ENCODE peak calls at places on chromosomes 13 and 19, in ten cellular contexts. X is mesendoderm, M is fibroblast of lung, B is uterus, I is hepatocyte, C is lung, D is thoracic aorta, Q is body of pancreas, A is neural progenitor cell, K is dorsolateral prefrontal cortex. P is an unnamed sample. For H3K27me3, the result is how much of the 10 kb centered on the place peaks cover.

GRCh38 chr19:3210347-3211017 is 14.0 kb upstream of the CELF5 start:
- DNase-seq in A (peak), Q (peak), M (peak), D (no peak), I (peak), X (peak), C (peak), B (peak), K (no peak), P (peak)

GRCh38 chr13:50783940-50784339 is 59.6 kb downstream of the DLEU7 start:
- DNase-seq in A (no peak), C (no peak), Q (no peak), M (no peak), B (no peak), K (no peak), D (no peak), X (no peak), I (no peak), P (no peak)

GRCh38 chr13:42478531-42479156 is 95.3 kb upstream of the TNFSF11 start:
- DNase-seq in K (no peak), M (peak), Q (no peak), C (no peak), I (peak), B (no peak), D (no peak), A (peak), X (peak), P (no peak)

GRCh38 chr19:45955905-45956608 is 17.6 kb downstream of the NOVA2 start:
- DNase-seq in D (no peak), C (peak), B (peak), A (no peak), I (no peak), X (peak), Q (peak), K (peak), M (no peak), P (no peak)

GRCh38 chr19:38666662-38667448 is 19.4 kb downstream of the ACTN4 start:
- DNase-seq in I (peak), X (peak), B (no peak), K (no peak), Q (peak), A (peak), M (peak), D (no peak), C (no peak), P (peak)

GRCh38 chr13:49683489-49683888 is 7.8 kb downstream of the EBPL start:
- DNase-seq in C (no peak), K (no peak), B (no peak), Q (no peak), A (no peak), I (no peak), D (no peak), M (no peak), X (no peak), P (no peak)

GRCh38 chr13:74118328-74118727 is 15.9 kb downstream of the KLF12 start:
- DNase-seq in K (no peak), B (no peak), I (no peak), Q (no peak), M (no peak), X (no peak), D (no peak), C (no peak), A (no peak), P (no peak)

GRCh38 chr13:43036386-43037220 is 13.2 kb downstream of the DNAJC15 start:
- DNase-seq in B (peak), Q (peak), K (no peak), M (peak), X (peak), I (no peak), C (no peak), D (no peak), A (no peak), P (no peak)

GRCh38 chr19:50549927-50550593 is 18.2 kb downstream of the LRRC4B start:
- DNase-seq in Q (no peak), A (no peak), K (no peak), M (no peak), C (no peak), D (no peak), X (no peak), I (no peak), B (no peak), P (no peak)

GRCh38 chr19:2248136-2249009 is 750 bp upstream of the AMH start:
- DNase-seq in D (no peak), A (no peak), K (no peak), I (no peak), B (no peak), X (no peak), C (no peak), Q (no peak), M (no peak), P (no peak)

GRCh38 chr19:480016-480855 is 16.1 kb upstream of the MADCAM1 start:
- DNase-seq in X (peak), Q (peak), D (peak), M (peak), K (peak), I (peak), B (peak), A (peak), C (peak), P (no peak)

DNA sequence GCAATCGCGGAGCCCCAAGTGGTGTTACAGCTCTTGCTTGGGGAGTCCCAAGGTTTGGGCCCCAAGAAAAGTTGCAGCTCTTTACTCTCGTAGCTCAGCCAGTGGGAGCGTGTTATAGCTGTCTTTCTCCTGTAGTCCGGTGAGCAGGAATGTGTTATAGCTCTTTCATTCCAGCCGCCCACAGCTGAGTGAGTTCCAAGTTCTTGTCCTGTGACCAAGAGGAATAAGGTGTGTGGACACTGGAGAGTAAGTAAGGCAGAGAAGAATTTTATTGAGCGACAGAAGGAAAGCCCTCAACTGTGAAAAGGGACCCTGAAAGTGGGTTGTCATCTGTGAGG is 1226.8 kb downstream of the SLITRK1 start:
- DNase-seq in B (no peak), D (no peak), C (no peak), Q (no peak), X (no peak), K (no peak), I (no peak), M (no peak), A (no peak), P (no peak)
- H3K27me3 ChIP-seq in B (under half), D (under half), C (under half), Q (under half), X (under half), K (under half), I (under half), M (under half), A (under half), P (under half)

GRCh38 chr13:33224686-33225085 is 60.9 kb downstream of the STARD13 start:
- DNase-seq in C (no peak), D (no peak), A (no peak), M (peak), B (no peak), I (no peak), X (no peak), K (no peak), Q (no peak), P (no peak)
- H3K27me3 ChIP-seq in C (under half), D (under half), A (under half), M (under half), B (under half), I (under half), X (under half), K (under half), Q (under half), P (under half)

GRCh38 chr13:39108746-39109145 is 70.5 kb downstream of the NHLRC3 start:
- DNase-seq in X (no peak), M (no peak), Q (no peak), D (no peak), C (no peak), B (no peak), K (no peak), I (no peak), A (no peak), P (no peak)
- H3K27me3 ChIP-seq in X (under half), M (under half), Q (under half), D (under half), C (under half), B (under half), K (under half), I (under half), A (under half), P (under half)

GRCh38 chr13:106349080-106349841 is 186.2 kb downstream of the EFNB2 start:
- DNase-seq in M (no peak), I (peak), D (no peak), A (peak), Q (peak), C (peak), K (no peak), B (no peak), X (peak), P (no peak)
- H3K27me3 ChIP-seq in M (under half), I (under half), D (under half), A (under half), Q (under half), C (under half), K (under half), B (under half), X (under half), P (under half)

DNA sequence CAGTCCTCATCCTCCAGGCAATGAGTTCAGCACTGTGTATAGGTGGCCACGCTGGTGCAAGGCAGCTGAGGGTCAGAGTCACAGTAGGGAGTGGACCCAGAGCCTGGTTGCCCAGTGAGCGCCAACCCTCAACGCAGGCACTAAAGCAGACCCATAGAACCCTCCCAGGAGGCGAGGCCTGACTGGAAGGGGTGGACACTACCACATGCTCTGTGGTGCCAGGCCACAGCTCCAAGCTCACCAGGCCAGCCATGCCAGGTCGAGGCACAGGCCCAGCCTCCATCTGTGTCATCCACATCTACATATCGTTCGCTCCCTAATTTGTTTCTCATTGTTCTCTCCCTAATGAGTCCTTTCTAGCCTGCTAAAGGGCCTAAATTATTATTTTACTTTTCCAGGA is 165.8 kb upstream of the GPR12 start:
- DNase-seq in B (no peak), C (no peak), K (no peak), M (no peak), A (no peak), Q (no peak), D (no peak), I (no peak), X (no peak), P (no peak)
- H3K27me3 ChIP-seq in B (under half), C (under half), K (under half), M (under half), A (under half), Q (under half), D (under half), I (under half), X (under half), P (under half)

DNA sequence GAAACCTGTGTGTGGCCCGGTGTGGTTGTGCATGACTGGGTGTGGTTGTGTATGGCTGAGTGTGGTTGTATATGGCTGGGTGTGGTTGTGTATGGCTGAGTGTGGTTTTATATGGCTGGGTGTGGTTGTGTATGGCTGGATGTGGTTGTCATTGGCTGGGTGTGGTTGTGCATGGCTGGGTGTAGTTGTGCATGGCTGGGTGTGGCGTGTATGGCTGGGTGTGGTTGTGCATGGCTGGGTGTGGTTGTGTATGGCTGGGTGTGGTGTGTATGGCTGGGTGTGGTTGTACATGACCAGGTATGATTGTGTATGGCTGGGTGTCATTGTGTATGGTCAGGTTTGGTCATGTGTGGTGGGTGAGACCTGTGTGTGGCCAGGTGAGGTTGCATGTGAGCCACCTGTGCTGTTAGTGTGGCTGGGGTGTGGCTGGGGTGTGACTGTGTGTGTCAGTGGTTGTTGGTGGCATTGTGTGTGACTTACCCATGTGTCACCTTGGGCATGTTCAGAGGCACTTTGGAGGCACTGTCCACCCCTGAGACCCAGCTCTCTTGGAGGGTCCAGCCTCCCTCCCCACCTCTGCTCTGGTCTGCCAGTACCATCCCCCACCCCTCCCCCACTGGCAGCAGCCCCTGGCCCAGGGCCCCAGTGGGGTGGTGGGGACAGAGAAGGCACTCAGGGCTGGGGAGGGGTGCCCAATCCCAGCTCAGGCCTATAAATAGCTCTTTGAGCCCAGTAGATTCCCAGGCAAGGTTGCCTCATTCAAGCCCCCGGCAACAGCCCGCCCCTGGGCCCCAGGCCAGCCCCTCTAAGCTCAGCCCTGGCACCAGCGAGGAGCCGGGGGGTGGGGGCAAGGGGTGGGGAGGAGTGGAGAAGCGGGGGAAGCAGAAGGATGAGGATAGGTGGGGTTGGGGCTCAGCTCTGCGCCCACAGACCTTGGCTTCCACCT is 3.8 kb upstream of the NCAN start:
- DNase-seq in D (no peak), M (no peak), A (no peak), I (no peak), B (no peak), C (no peak), K (no peak), Q (no peak), X (no peak), P (no peak)
- H3K27me3 ChIP-seq in D (under half), M (under half), A (half or more), I (under half), B (under half), C (under half), K (under half), Q (under half), X (under half), P (under half)

GRCh38 chr19:54252845-54253244 is 4.2 kb downstream of the LILRB5 start:
- DNase-seq in Q (no peak), K (no peak), M (no peak), D (no peak), C (no peak), A (no peak), I (no peak), B (no peak), X (no peak), P (no peak)

GRCh38 chr19:54252243-54252642 is 4.8 kb downstream of the LILRB5 start:
- DNase-seq in X (no peak), M (no peak), I (no peak), C (no peak), K (no peak), A (no peak), D (no peak), B (no peak), Q (no peak), P (no peak)

GRCh38 chr19:54253331-54254194 is 3.5 kb downstream of the LILRB5 start:
- DNase-seq in X (no peak), M (no peak), Q (no peak), I (no peak), C (no peak), D (no peak), K (no peak), A (no peak), B (no peak), P (no peak)

GRCh38 chr19:54255105-54255775 is 1.8 kb downstream of the LILRB5 start:
- DNase-seq in I (no peak), K (no peak), M (no peak), D (no peak), C (no peak), A (no peak), X (peak), B (no peak), Q (no peak), P (no peak)

DNA sequence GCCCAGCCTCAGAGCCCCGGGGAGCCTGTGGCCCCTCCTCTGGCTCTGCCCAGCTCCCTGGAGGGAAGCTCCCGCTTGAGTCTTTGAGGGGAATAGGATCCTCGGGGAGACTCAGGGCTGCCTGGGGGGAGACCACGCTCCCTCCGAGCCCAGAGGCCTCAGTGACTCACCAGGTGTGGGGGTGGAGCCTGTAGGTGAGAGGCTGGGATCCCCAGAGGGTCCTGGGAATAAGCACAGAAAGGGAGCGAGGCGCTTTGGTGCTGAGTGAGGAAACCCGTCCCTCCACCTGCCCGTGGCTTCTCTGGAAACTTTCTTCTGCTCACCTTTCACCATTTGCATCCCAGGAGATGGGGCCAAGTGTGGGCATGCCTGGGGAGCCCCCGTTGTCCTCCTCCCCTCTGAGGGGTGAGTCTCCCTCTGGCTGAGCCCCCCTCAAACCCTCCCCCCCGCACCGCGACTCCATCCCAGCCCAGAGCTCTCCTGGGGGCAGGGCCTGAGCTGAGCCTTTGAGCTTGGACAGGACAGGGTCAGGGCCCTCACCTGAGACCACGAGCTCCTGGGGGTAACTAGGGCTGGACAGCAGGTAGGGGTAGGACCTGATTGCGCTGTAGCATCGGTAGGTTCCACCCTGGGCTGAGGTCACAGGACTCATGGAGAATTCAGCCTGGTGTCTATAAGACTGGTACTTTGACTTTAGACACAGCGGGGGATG is 2.7 kb downstream of the LILRB5 start:
- DNase-seq in K (no peak), C (no peak), I (no peak), M (no peak), A (no peak), B (no peak), Q (no peak), D (no peak), X (no peak), P (no peak)
- H3K27me3 ChIP-seq in K (under half), C (under half), I (under half), M (under half), A (under half), B (under half), Q (under half), D (under half), X (under half), P (under half)

DNA sequence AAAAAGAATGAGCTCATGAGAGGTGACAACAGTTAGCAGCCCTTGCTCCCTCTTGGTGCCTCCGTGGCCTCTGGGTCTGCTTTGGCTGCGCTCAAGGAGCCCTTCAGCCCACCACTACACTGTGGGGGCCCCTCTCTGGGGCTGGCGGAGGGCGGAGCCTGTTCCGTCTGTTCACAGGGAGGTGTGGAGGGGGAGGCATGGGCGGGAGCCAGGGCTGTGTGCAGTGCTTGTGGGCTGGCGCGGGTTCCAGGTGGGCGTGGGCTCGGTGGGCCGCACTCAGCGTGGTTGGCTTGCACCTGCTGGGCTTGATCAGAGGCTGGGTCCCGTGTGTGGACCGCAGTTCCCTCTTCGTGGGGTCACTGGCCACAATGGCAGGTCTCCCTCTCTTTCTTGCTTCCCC is 953.4 kb upstream of the PRR20A start:
- DNase-seq in K (no peak), M (no peak), D (no peak), I (no peak), X (no peak), Q (no peak), B (no peak), A (no peak), C (no peak), P (no peak)
- H3K27me3 ChIP-seq in K (under half), M (under half), D (under half), I (under half), X (under half), Q (under half), B (under half), A (under half), C (under half), P (under half)

DNA sequence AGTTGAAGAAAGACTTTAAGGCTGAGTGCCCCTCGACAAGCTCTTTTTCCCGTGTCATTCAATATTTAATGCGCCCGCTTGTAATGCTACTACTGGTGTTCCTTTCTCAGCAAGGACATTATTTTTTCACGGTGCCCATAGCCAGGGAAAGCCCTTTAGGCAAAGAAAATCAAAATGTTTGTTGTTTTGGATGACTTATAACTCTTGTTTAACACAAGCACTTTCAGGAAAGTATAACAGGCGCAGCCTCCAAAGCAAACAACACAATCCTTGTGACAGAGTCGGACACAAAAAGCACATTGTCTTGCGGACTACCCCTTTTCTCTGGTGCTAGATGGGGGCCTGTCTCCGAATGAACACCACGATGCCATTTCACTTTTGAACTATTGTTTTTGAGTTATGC is 12.4 kb downstream of the ZIC5 start:
- DNase-seq in A (peak), X (no peak), B (no peak), Q (no peak), K (no peak), D (no peak), M (no peak), C (no peak), I (no peak), P (no peak)
- H3K27me3 ChIP-seq in A (under half), X (under half), B (half or more), Q (under half), K (half or more), D (half or more), M (half or more), C (under half), I (half or more), P (half or more)

P was measured in CD8-positive, alpha-beta memory T cell.